ENCODE peak calls at places on chromosomes 11 and 22, in ten cellular contexts. E is lower lobe of right lung, M is H9, X is brain microvascular endothelial cell, J is cardiac muscle cell, N is IMR-90, O is HepG2, D is pancreas, W is A673, G is transverse colon. T is an unnamed sample.

GRCh38 chr11:72012897-72013721 is 14.4 kb downstream of the IL18BP start:
- DNase-seq in G (no peak), M (no peak), D (peak), N (peak), E (peak), O (no peak), X (peak), W (no peak), J (peak), T (no peak)

GRCh38 chr22:27416553-27417427 is 384.8 kb downstream of the MN1 start:
- DNase-seq in J (peak), X (peak), W (peak), E (no peak), N (peak), D (no peak), O (no peak), M (peak), G (no peak), T (no peak)

GRCh38 chr11:14443642-14444041 is 56.0 kb downstream of the COPB1 start:
- DNase-seq in D (peak), W (peak), G (peak), X (peak), M (no peak), O (peak), N (peak), E (no peak), J (peak), T (no peak)

GRCh38 chr11:73001615-73002014 is 140.5 kb downstream of the FCHSD2 start:
- DNase-seq in W (peak), D (peak), J (peak), O (no peak), X (no peak), E (no peak), G (no peak), N (no peak), M (no peak), T (no peak)

GRCh38 chr22:45094081-45094720 is 69.5 kb upstream of the NUP50 start:
- DNase-seq in X (no peak), D (no peak), J (no peak), N (no peak), G (no peak), O (no peak), M (no peak), E (peak), W (no peak), T (no peak)

GRCh38 chr22:35480627-35481565 is 59.7 kb upstream of the RASD2 start:
- DNase-seq in D (no peak), W (peak), G (peak), N (no peak), E (no peak), J (no peak), O (no peak), M (peak), X (no peak), T (no peak)

GRCh38 chr11:27383645-27384044 is 20.6 kb upstream of the CCDC34 start:
- DNase-seq in M (no peak), W (no peak), N (no peak), O (no peak), E (no peak), J (no peak), X (no peak), G (no peak), D (no peak), T (no peak)

GRCh38 chr11:370087-370941 is 1.0 kb downstream of the B4GALNT4 start:
- DNase-seq in D (no peak), X (no peak), E (peak), O (no peak), M (peak), W (no peak), N (no peak), G (no peak), J (no peak), T (no peak)

GRCh38 chr11:67056640-67057409 is at the start of gene RHOD:
- DNase-seq in E (peak), W (no peak), J (peak), O (no peak), M (peak), X (no peak), D (peak), N (no peak), G (peak), T (peak)

GRCh38 chr22:37571258-37571991 is 8.5 kb downstream of the LGALS2 start:
- DNase-seq in M (no peak), E (no peak), W (no peak), N (peak), O (no peak), J (no peak), G (no peak), X (no peak), D (peak), T (no peak)

GRCh38 chr11:47035108-47035507 is 98.5 kb downstream of the CSTPP1 start:
- DNase-seq in D (no peak), N (no peak), G (no peak), E (no peak), M (no peak), O (no peak), X (no peak), J (no peak), W (no peak), T (no peak)

GRCh38 chr11:57485217-57486007 is 25.1 kb downstream of the RTN4RL2 start:
- DNase-seq in E (no peak), G (no peak), X (no peak), W (no peak), N (peak), D (no peak), O (no peak), J (no peak), M (no peak), T (no peak)
- H3K27ac ChIP-seq in E (no peak), G (no peak), X (no peak), W (no peak), N (no peak), D (no peak), O (no peak), J (no peak), M (no peak), T (no peak)

DNA sequence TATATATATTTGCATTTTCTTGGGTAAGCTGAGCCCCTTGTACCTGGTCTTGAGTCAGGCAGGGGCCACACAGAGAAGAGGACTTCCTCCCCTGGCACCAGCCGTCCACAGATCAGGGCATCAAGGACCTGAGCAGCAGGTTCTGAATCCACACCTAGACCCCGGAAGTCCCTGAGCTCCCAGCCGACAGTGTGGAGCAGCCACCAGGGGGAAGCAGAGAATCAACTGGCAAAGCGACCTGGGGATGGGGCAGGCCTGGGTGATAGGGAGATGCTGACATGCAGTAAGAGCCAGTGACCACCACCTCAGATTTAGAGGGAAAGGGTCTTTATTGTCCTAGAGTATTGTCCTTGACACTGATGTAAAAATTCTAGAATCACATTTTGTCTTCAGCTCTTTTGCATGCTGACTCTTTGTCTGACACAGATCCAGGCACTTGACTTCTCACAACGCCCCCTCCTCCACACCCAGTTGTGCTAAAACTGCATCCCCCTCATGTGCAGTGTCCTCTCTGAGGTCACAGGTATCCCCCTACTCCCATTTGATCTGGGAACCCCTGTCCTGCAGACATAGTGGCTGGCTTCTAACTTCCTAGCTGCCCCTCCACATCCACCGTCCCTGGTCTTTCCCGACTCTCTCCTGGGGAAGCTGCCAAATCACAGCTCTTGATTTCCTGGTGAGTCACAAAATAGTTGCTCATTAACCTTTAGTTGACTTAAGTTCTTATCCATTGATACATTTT is 109.3 kb downstream of the GGTLC2 start:
- DNase-seq in N (peak), W (peak), M (peak), E (no peak), J (peak), O (peak), G (peak), D (peak), X (peak), T (peak)
- H3K27ac ChIP-seq in N (no peak), W (no peak), M (no peak), E (no peak), J (no peak), O (no peak), G (no peak), D (peak), X (no peak), T (peak)

GRCh38 chr11:19511066-19511412 is 201.6 kb upstream of the NAV2 start:
- DNase-seq in D (no peak), O (no peak), E (no peak), M (no peak), J (no peak), N (no peak), G (no peak), X (no peak), W (no peak), T (no peak)
- H3K27ac ChIP-seq in D (no peak), O (no peak), E (no peak), M (no peak), J (no peak), N (no peak), G (no peak), X (no peak), W (no peak), T (no peak)

GRCh38 chr11:127574528-127574927 is 574.0 kb upstream of the KIRREL3 start:
- DNase-seq in M (no peak), O (no peak), G (no peak), X (no peak), N (no peak), W (no peak), E (no peak), J (no peak), D (no peak), T (no peak)
- H3K27ac ChIP-seq in M (no peak), O (no peak), G (no peak), X (no peak), N (no peak), W (no peak), E (no peak), J (no peak), D (no peak), T (no peak)